ENCODE peak calls at places on chromosomes 5 and 9, in eight cellular contexts. One of them, this sample, is unnamed.
A peak's percentile ranks its signal among the peaks of the same experiment; 100 is the strongest.

GRCh38 chr5:172142709-172143215 is 45.3 kb downstream of the STK10 start:
- DNase-seq in colonic mucosa: peak; percentile 37
- DNase-seq in CD4-positive, alpha-beta memory T cell: no peak
- DNase-seq in adrenal gland: no peak
- DNase-seq in H1: no peak
- DNase-seq in heart left ventricle: no peak
- DNase-seq in AG04450: no peak
- DNase-seq in pancreas: no peak
- DNase-seq in this sample: peak; percentile 61

GRCh38 chr9:85151247-85151646 is 481.7 kb downstream of the NTRK2 start:
- DNase-seq in colonic mucosa: no peak
- DNase-seq in CD4-positive, alpha-beta memory T cell: no peak
- DNase-seq in adrenal gland: no peak
- DNase-seq in H1: no peak
- DNase-seq in heart left ventricle: no peak
- DNase-seq in AG04450: no peak
- DNase-seq in pancreas: no peak
- DNase-seq in this sample: no peak

GRCh38 chr9:91777437-91777836 is 172.6 kb downstream of the ROR2 start:
- DNase-seq in colonic mucosa: peak; percentile 11
- DNase-seq in CD4-positive, alpha-beta memory T cell: no peak
- DNase-seq in adrenal gland: no peak
- DNase-seq in H1: no peak
- DNase-seq in heart left ventricle: no peak
- DNase-seq in AG04450: peak; percentile 37
- DNase-seq in pancreas: no peak
- DNase-seq in this sample: peak; percentile 45

GRCh38 chr5:173761182-173761521 is 127.0 kb upstream of the CPEB4 start:
- DNase-seq in colonic mucosa: no peak
- DNase-seq in CD4-positive, alpha-beta memory T cell: no peak
- DNase-seq in adrenal gland: no peak
- DNase-seq in H1: no peak
- DNase-seq in heart left ventricle: no peak
- DNase-seq in AG04450: no peak
- DNase-seq in pancreas: no peak
- DNase-seq in this sample: no peak

GRCh38 chr9:112753725-112754124 is 3.2 kb downstream of the SNX30 start:
- DNase-seq in colonic mucosa: no peak
- DNase-seq in CD4-positive, alpha-beta memory T cell: no peak
- DNase-seq in adrenal gland: no peak
- DNase-seq in H1: no peak
- DNase-seq in heart left ventricle: no peak
- DNase-seq in AG04450: peak; percentile 67
- DNase-seq in pancreas: no peak
- DNase-seq in this sample: peak; percentile 84

GRCh38 chr9:36163840-36164175 is 5.4 kb upstream of the CCIN start:
- DNase-seq in colonic mucosa: no peak
- DNase-seq in CD4-positive, alpha-beta memory T cell: no peak
- DNase-seq in adrenal gland: peak; percentile 41
- DNase-seq in H1: no peak
- DNase-seq in heart left ventricle: no peak
- DNase-seq in AG04450: no peak
- DNase-seq in pancreas: no peak
- DNase-seq in this sample: peak; percentile 54

GRCh38 chr9:76336027-76336426 is 58.2 kb downstream of the RFK start:
- DNase-seq in colonic mucosa: no peak
- DNase-seq in CD4-positive, alpha-beta memory T cell: no peak
- DNase-seq in adrenal gland: no peak
- DNase-seq in H1: no peak
- DNase-seq in heart left ventricle: no peak
- DNase-seq in AG04450: no peak
- DNase-seq in pancreas: no peak
- DNase-seq in this sample: no peak

GRCh38 chr5:95114305-95114704 is 170.6 kb downstream of the MCTP1 start:
- DNase-seq in colonic mucosa: no peak
- DNase-seq in CD4-positive, alpha-beta memory T cell: no peak
- DNase-seq in adrenal gland: no peak
- DNase-seq in H1: no peak
- DNase-seq in heart left ventricle: no peak
- DNase-seq in AG04450: no peak
- DNase-seq in pancreas: no peak
- DNase-seq in this sample: no peak

GRCh38 chr5:168327451-168327850 is 36.0 kb downstream of the WWC1 start:
- DNase-seq in colonic mucosa: no peak
- DNase-seq in CD4-positive, alpha-beta memory T cell: no peak
- DNase-seq in adrenal gland: no peak
- DNase-seq in H1: no peak
- DNase-seq in heart left ventricle: no peak
- DNase-seq in AG04450: no peak
- DNase-seq in pancreas: no peak
- DNase-seq in this sample: no peak

GRCh38 chr5:172593306-172593705 is 47.8 kb upstream of the NEURL1B start:
- DNase-seq in colonic mucosa: no peak
- DNase-seq in CD4-positive, alpha-beta memory T cell: no peak
- DNase-seq in adrenal gland: no peak
- DNase-seq in H1: no peak
- DNase-seq in heart left ventricle: no peak
- DNase-seq in AG04450: no peak
- DNase-seq in pancreas: no peak
- DNase-seq in this sample: no peak

GRCh38 chr5:96175090-96175489 is 213.4 kb upstream of the ELL2 start:
- DNase-seq in colonic mucosa: no peak
- DNase-seq in CD4-positive, alpha-beta memory T cell: no peak
- DNase-seq in adrenal gland: no peak
- DNase-seq in H1: no peak
- DNase-seq in heart left ventricle: no peak
- DNase-seq in AG04450: no peak
- DNase-seq in pancreas: no peak
- DNase-seq in this sample: no peak

GRCh38 chr9:121662359-121662758 is 10.9 kb downstream of the DAB2IP start:
- DNase-seq in colonic mucosa: no peak
- DNase-seq in CD4-positive, alpha-beta memory T cell: no peak
- DNase-seq in adrenal gland: no peak
- DNase-seq in H1: no peak
- DNase-seq in heart left ventricle: no peak
- DNase-seq in AG04450: no peak
- DNase-seq in pancreas: no peak
- DNase-seq in this sample: no peak

GRCh38 chr5:55324815-55325418 is 17.1 kb downstream of the MTREX start:
- DNase-seq in colonic mucosa: no peak
- DNase-seq in CD4-positive, alpha-beta memory T cell: peak; percentile 46
- DNase-seq in adrenal gland: no peak
- DNase-seq in H1: no peak
- DNase-seq in heart left ventricle: no peak
- DNase-seq in AG04450: no peak
- DNase-seq in pancreas: no peak
- DNase-seq in this sample: peak; percentile 29

GRCh38 chr5:109759304-109759703 is 69.6 kb downstream of the MAN2A1 start:
- DNase-seq in colonic mucosa: no peak
- DNase-seq in CD4-positive, alpha-beta memory T cell: no peak
- DNase-seq in adrenal gland: no peak
- DNase-seq in H1: no peak
- DNase-seq in heart left ventricle: no peak
- DNase-seq in AG04450: no peak
- DNase-seq in pancreas: no peak
- DNase-seq in this sample: peak; percentile 20

GRCh38 chr9:135849186-135849585 is 58.2 kb downstream of the CAMSAP1 start:
- DNase-seq in colonic mucosa: no peak
- DNase-seq in CD4-positive, alpha-beta memory T cell: no peak
- DNase-seq in adrenal gland: no peak
- DNase-seq in H1: no peak
- DNase-seq in heart left ventricle: no peak
- DNase-seq in AG04450: no peak
- DNase-seq in pancreas: no peak
- DNase-seq in this sample: no peak

GRCh38 chr9:29969856-29970647 is 2396.8 kb upstream of the C9orf72 start:
- DNase-seq in colonic mucosa: no peak
- DNase-seq in CD4-positive, alpha-beta memory T cell: no peak
- DNase-seq in adrenal gland: no peak
- DNase-seq in H1: no peak
- DNase-seq in heart left ventricle: no peak
- DNase-seq in AG04450: no peak
- DNase-seq in pancreas: no peak
- DNase-seq in this sample: no peak

GRCh38 chr9:135910197-135910596 is 2.9 kb upstream of the CAMSAP1 start:
- DNase-seq in colonic mucosa: no peak
- DNase-seq in CD4-positive, alpha-beta memory T cell: no peak
- DNase-seq in adrenal gland: no peak
- DNase-seq in H1: no peak
- DNase-seq in heart left ventricle: no peak
- DNase-seq in AG04450: no peak
- DNase-seq in pancreas: no peak
- DNase-seq in this sample: no peak

GRCh38 chr9:129597355-129598088 is 23.4 kb downstream of the C9orf50 start:
- DNase-seq in colonic mucosa: peak; percentile 77
- DNase-seq in CD4-positive, alpha-beta memory T cell: no peak
- DNase-seq in adrenal gland: peak; percentile 86
- DNase-seq in H1: no peak
- DNase-seq in heart left ventricle: peak; percentile 81
- DNase-seq in AG04450: no peak
- DNase-seq in pancreas: peak; percentile 54
- DNase-seq in this sample: no peak

GRCh38 chr9:129595323-129595741 is 25.6 kb downstream of the C9orf50 start:
- DNase-seq in colonic mucosa: no peak
- DNase-seq in CD4-positive, alpha-beta memory T cell: no peak
- DNase-seq in adrenal gland: no peak
- DNase-seq in H1: no peak
- DNase-seq in heart left ventricle: no peak
- DNase-seq in AG04450: no peak
- DNase-seq in pancreas: no peak
- DNase-seq in this sample: no peak

GRCh38 chr9:129595903-129596540 is 24.9 kb downstream of the C9orf50 start:
- DNase-seq in colonic mucosa: no peak
- DNase-seq in CD4-positive, alpha-beta memory T cell: no peak
- DNase-seq in adrenal gland: no peak
- DNase-seq in H1: no peak
- DNase-seq in heart left ventricle: peak; percentile 42
- DNase-seq in AG04450: no peak
- DNase-seq in pancreas: no peak
- DNase-seq in this sample: no peak

GRCh38 chr9:129598089-129598596 is 22.8 kb downstream of the C9orf50 start:
- DNase-seq in colonic mucosa: no peak
- DNase-seq in CD4-positive, alpha-beta memory T cell: no peak
- DNase-seq in adrenal gland: no peak
- DNase-seq in H1: no peak
- DNase-seq in heart left ventricle: no peak
- DNase-seq in AG04450: no peak
- DNase-seq in pancreas: no peak
- DNase-seq in this sample: no peak

GRCh38 chr9:129596541-129597328 is 24.2 kb downstream of the C9orf50 start:
- DNase-seq in colonic mucosa: peak; percentile 80
- DNase-seq in CD4-positive, alpha-beta memory T cell: no peak
- DNase-seq in adrenal gland: peak; percentile 72
- DNase-seq in H1: no peak
- DNase-seq in heart left ventricle: peak; percentile 82
- DNase-seq in AG04450: peak; percentile 59
- DNase-seq in pancreas: no peak
- DNase-seq in this sample: peak; percentile 55
- H3K27me3 ChIP-seq in colonic mucosa: no peaks in the 10 kb centered on the region
- H3K27me3 ChIP-seq in CD4-positive, alpha-beta memory T cell: peaks cover 6% of the 10 kb centered on the region
- H3K27me3 ChIP-seq in adrenal gland: no peaks in the 10 kb centered on the region
- H3K27me3 ChIP-seq in H1: peaks cover 16% of the 10 kb centered on the region
- H3K27me3 ChIP-seq in heart left ventricle: no peaks in the 10 kb centered on the region
- H3K27me3 ChIP-seq in AG04450: no peaks in the 10 kb centered on the region
- H3K27me3 ChIP-seq in pancreas: no peaks in the 10 kb centered on the region
- H3K27me3 ChIP-seq in this sample: no peaks in the 10 kb centered on the region

GRCh38 chr5:6302099-6302498 is 76.2 kb downstream of the MED10 start:
- DNase-seq in colonic mucosa: no peak
- DNase-seq in CD4-positive, alpha-beta memory T cell: no peak
- DNase-seq in adrenal gland: no peak
- DNase-seq in H1: no peak
- DNase-seq in heart left ventricle: no peak
- DNase-seq in AG04450: no peak
- DNase-seq in pancreas: no peak
- DNase-seq in this sample: no peak

GRCh38 chr5:6307304-6307703 is 71.0 kb downstream of the MED10 start:
- DNase-seq in colonic mucosa: no peak
- DNase-seq in CD4-positive, alpha-beta memory T cell: no peak
- DNase-seq in adrenal gland: no peak
- DNase-seq in H1: no peak
- DNase-seq in heart left ventricle: no peak
- DNase-seq in AG04450: no peak
- DNase-seq in pancreas: peak; percentile 25
- DNase-seq in this sample: no peak

GRCh38 chr5:6308683-6309082 is 69.7 kb downstream of the MED10 start:
- DNase-seq in colonic mucosa: no peak
- DNase-seq in CD4-positive, alpha-beta memory T cell: no peak
- DNase-seq in adrenal gland: no peak
- DNase-seq in H1: no peak
- DNase-seq in heart left ventricle: no peak
- DNase-seq in AG04450: no peak
- DNase-seq in pancreas: no peak
- DNase-seq in this sample: no peak

GRCh38 chr5:6302684-6303083 is 75.7 kb downstream of the MED10 start:
- DNase-seq in colonic mucosa: no peak
- DNase-seq in CD4-positive, alpha-beta memory T cell: no peak
- DNase-seq in adrenal gland: no peak
- DNase-seq in H1: no peak
- DNase-seq in heart left ventricle: no peak
- DNase-seq in AG04450: no peak
- DNase-seq in pancreas: no peak
- DNase-seq in this sample: no peak

GRCh38 chr5:6305821-6306220 is 72.5 kb downstream of the MED10 start:
- DNase-seq in colonic mucosa: no peak
- DNase-seq in CD4-positive, alpha-beta memory T cell: no peak
- DNase-seq in adrenal gland: no peak
- DNase-seq in H1: no peak
- DNase-seq in heart left ventricle: no peak
- DNase-seq in AG04450: no peak
- DNase-seq in pancreas: no peak
- DNase-seq in this sample: no peak
- H3K27me3 ChIP-seq in colonic mucosa: no peaks in the 10 kb centered on the region
- H3K27me3 ChIP-seq in CD4-positive, alpha-beta memory T cell: no peaks in the 10 kb centered on the region
- H3K27me3 ChIP-seq in adrenal gland: no peaks in the 10 kb centered on the region
- H3K27me3 ChIP-seq in H1: peaks cover 51% of the 10 kb centered on the region
- H3K27me3 ChIP-seq in heart left ventricle: no peaks in the 10 kb centered on the region
- H3K27me3 ChIP-seq in AG04450: no peaks in the 10 kb centered on the region
- H3K27me3 ChIP-seq in pancreas: no peaks in the 10 kb centered on the region
- H3K27me3 ChIP-seq in this sample: no peaks in the 10 kb centered on the region

GRCh38 chr9:81633952-81634421 is 55.4 kb downstream of the TLE1 start:
- DNase-seq in colonic mucosa: peak; percentile 29
- DNase-seq in CD4-positive, alpha-beta memory T cell: no peak
- DNase-seq in adrenal gland: no peak
- DNase-seq in H1: no peak
- DNase-seq in heart left ventricle: no peak
- DNase-seq in AG04450: no peak
- DNase-seq in pancreas: no peak
- DNase-seq in this sample: no peak
- H3K27me3 ChIP-seq in colonic mucosa: no peaks in the 10 kb centered on the region
- H3K27me3 ChIP-seq in CD4-positive, alpha-beta memory T cell: no peaks in the 10 kb centered on the region
- H3K27me3 ChIP-seq in adrenal gland: no peaks in the 10 kb centered on the region
- H3K27me3 ChIP-seq in H1: no peaks in the 10 kb centered on the region
- H3K27me3 ChIP-seq in heart left ventricle: no peaks in the 10 kb centered on the region
- H3K27me3 ChIP-seq in AG04450: no peaks in the 10 kb centered on the region
- H3K27me3 ChIP-seq in pancreas: no peaks in the 10 kb centered on the region
- H3K27me3 ChIP-seq in this sample: no peaks in the 10 kb centered on the region

DNA sequence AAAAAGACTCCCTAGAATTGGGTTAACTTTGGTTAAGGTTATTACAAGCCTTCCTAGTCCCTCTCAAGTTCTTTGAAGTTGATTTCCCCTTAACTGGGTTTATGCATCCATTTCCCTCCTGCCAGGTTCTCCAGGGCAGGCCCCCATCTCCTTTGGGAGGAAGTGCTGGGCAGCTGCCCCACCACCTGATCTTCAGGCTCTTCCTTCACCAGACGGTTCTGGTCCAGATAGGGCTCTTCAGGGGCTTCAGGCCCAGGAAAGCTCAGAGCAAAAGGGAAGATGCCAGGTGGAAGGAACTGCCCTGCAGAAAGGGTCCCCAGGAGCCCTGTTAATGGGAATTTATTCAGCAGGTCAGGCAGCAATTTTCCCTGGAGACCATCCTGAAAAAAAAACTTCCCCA is 2.1 kb downstream of the SMIM32 start:
- DNase-seq in colonic mucosa: no peak
- DNase-seq in CD4-positive, alpha-beta memory T cell: no peak
- DNase-seq in adrenal gland: no peak
- DNase-seq in H1: no peak
- DNase-seq in heart left ventricle: no peak
- DNase-seq in AG04450: no peak
- DNase-seq in pancreas: no peak
- DNase-seq in this sample: no peak
- H3K27me3 ChIP-seq in colonic mucosa: peaks cover 17% of the 10 kb centered on the region
- H3K27me3 ChIP-seq in CD4-positive, alpha-beta memory T cell: no peaks in the 10 kb centered on the region
- H3K27me3 ChIP-seq in adrenal gland: peaks cover 28% of the 10 kb centered on the region
- H3K27me3 ChIP-seq in H1: peaks cover 74% of the 10 kb centered on the region
- H3K27me3 ChIP-seq in heart left ventricle: peaks cover 38% of the 10 kb centered on the region
- H3K27me3 ChIP-seq in AG04450: peaks cover 45% of the 10 kb centered on the region
- H3K27me3 ChIP-seq in pancreas: no peaks in the 10 kb centered on the region
- H3K27me3 ChIP-seq in this sample: peaks cover 33% of the 10 kb centered on the region